ENCODE peak calls at places on chromosomes 3 and 15, in seven cellular contexts. M is stomach, P is heart left ventricle, J is Panc1, W is cardiac muscle cell, X is thoracic aorta, Q is esophagus muscularis mucosa. E is an unnamed sample. For H3K4me1, the result is how much of the 10 kb centered on the place peaks cover.

GRCh38 chr3:14319654-14320182 is 82.7 kb upstream of the SLC6A6 start:
- DNase-seq in M (peak), P (no peak), J (no peak), W (peak), X (no peak), Q (no peak), E (peak)

GRCh38 chr3:101266566-101266965 is 53.8 kb downstream of the IMPG2 start:
- DNase-seq in M (no peak), P (no peak), J (no peak), W (no peak), X (no peak), Q (no peak), E (no peak)

GRCh38 chr15:72599855-72600464 is 54.5 kb upstream of the GOLGA6B start:
- DNase-seq in M (no peak), P (no peak), J (peak), W (peak), X (no peak), Q (no peak), E (no peak)

GRCh38 chr3:127090218-127091160 is 102.4 kb upstream of the PRR23E start:
- DNase-seq in M (no peak), P (peak), J (no peak), W (no peak), X (no peak), Q (no peak), E (no peak)

GRCh38 chr15:49046113-49046883 is at the start of gene SECISBP2L:
- DNase-seq in M (peak), P (peak), J (peak), W (peak), X (peak), Q (peak), E (peak)

GRCh38 chr3:16463914-16464313 is 49.6 kb downstream of the RFTN1 start:
- DNase-seq in M (no peak), P (no peak), J (no peak), W (no peak), X (no peak), Q (no peak), E (no peak)

GRCh38 chr3:49878686-49879085 is 9.0 kb upstream of the CAMKV start:
- DNase-seq in M (no peak), P (no peak), J (no peak), W (no peak), X (no peak), Q (no peak), E (no peak)

GRCh38 chr3:52841211-52841980 is 6.6 kb upstream of the MUSTN1 start:
- DNase-seq in M (no peak), P (peak), J (no peak), W (no peak), X (no peak), Q (no peak), E (no peak)

GRCh38 chr15:51866751-51867150 is 37.3 kb downstream of the TMOD3 start:
- DNase-seq in M (no peak), P (no peak), J (no peak), W (no peak), X (no peak), Q (no peak), E (no peak)

GRCh38 chr3:178083906-178084823 is 452.1 kb upstream of the KCNMB2 start:
- DNase-seq in M (no peak), P (no peak), J (no peak), W (peak), X (no peak), Q (no peak), E (no peak)

GRCh38 chr3:101803152-101803782 is 24.3 kb downstream of the NXPE3 start:
- DNase-seq in M (peak), P (no peak), J (no peak), W (peak), X (no peak), Q (no peak), E (no peak)

GRCh38 chr3:20990896-20991295 is 760.1 kb downstream of the ZNF385D start:
- DNase-seq in M (no peak), P (no peak), J (no peak), W (no peak), X (no peak), Q (no peak), E (no peak)

GRCh38 chr15:78322243-78322642 is 17.9 kb upstream of the CRABP1 start:
- DNase-seq in M (no peak), P (no peak), J (no peak), W (no peak), X (no peak), Q (no peak), E (no peak)

GRCh38 chr15:68370768-68371151 is 61.2 kb downstream of the ITGA11 start:
- DNase-seq in M (no peak), P (no peak), J (no peak), W (no peak), X (no peak), Q (no peak), E (no peak)

GRCh38 chr3:45890405-45890804 is 4.1 kb downstream of the CCR9 start:
- DNase-seq in M (no peak), P (no peak), J (no peak), W (peak), X (no peak), Q (no peak), E (no peak)

GRCh38 chr15:65421360-65422215 is 1.2 kb downstream of the IGDCC4 start:
- DNase-seq in M (no peak), P (no peak), J (no peak), W (peak), X (no peak), Q (no peak), E (no peak)

GRCh38 chr15:83284563-83285283 is at the start of gene BNC1:
- DNase-seq in M (no peak), P (no peak), J (no peak), W (peak), X (no peak), Q (peak), E (peak)

GRCh38 chr3:58164916-58165821 is 45.6 kb downstream of the DNASE1L3 start:
- DNase-seq in M (peak), P (no peak), J (no peak), W (peak), X (no peak), Q (no peak), E (no peak)

GRCh38 chr15:76155742-76156141 is 96.0 kb downstream of the TMEM266 start:
- DNase-seq in M (no peak), P (no peak), J (no peak), W (no peak), X (no peak), Q (no peak), E (no peak)

GRCh38 chr3:76044601-76045600 is 259.6 kb upstream of the ZNF717 start:
- DNase-seq in M (peak), P (no peak), J (no peak), W (peak), X (no peak), Q (no peak), E (no peak)

GRCh38 chr3:104005815-104006214 is 1360.9 kb upstream of the ALCAM start:
- DNase-seq in M (no peak), P (no peak), J (no peak), W (no peak), X (no peak), Q (no peak), E (peak)

GRCh38 chr3:15102256-15102655 is 3.3 kb upstream of the RBSN start:
- DNase-seq in M (peak), P (peak), J (no peak), W (no peak), X (peak), Q (no peak), E (no peak)

GRCh38 chr3:165195628-165196576 is at the start of gene SLITRK3:
- DNase-seq in M (no peak), P (no peak), J (no peak), W (peak), X (no peak), Q (no peak), E (no peak)

GRCh38 chr3:184241447-184242296 is 7.1 kb downstream of the ALG3 start:
- DNase-seq in M (peak), P (peak), J (no peak), W (peak), X (no peak), Q (no peak), E (no peak)

GRCh38 chr3:107208100-107208499 is 169.1 kb upstream of the CCDC54 start:
- DNase-seq in M (no peak), P (no peak), J (no peak), W (peak), X (no peak), Q (no peak), E (peak)

GRCh38 chr3:159619341-159619885 is 369.2 kb upstream of the IL12A start:
- DNase-seq in M (no peak), P (no peak), J (no peak), W (peak), X (no peak), Q (no peak), E (no peak)

GRCh38 chr3:101851833-101852232 is 2.5 kb downstream of the NFKBIZ start:
- DNase-seq in M (no peak), P (no peak), J (no peak), W (no peak), X (no peak), Q (no peak), E (no peak)

GRCh38 chr3:62676686-62677271 is 198.4 kb downstream of the CADPS start:
- DNase-seq in M (no peak), P (no peak), J (no peak), W (no peak), X (no peak), Q (no peak), E (no peak)

GRCh38 chr3:177820683-177821316 is 623.5 kb upstream of the TBL1XR1 start:
- DNase-seq in M (no peak), P (no peak), J (no peak), W (no peak), X (no peak), Q (no peak), E (no peak)

GRCh38 chr3:128720891-128721290 is 5.1 kb upstream of the RAB7A start:
- DNase-seq in M (no peak), P (no peak), J (no peak), W (no peak), X (no peak), Q (no peak), E (no peak)

GRCh38 chr3:16124636-16125035 is 49.8 kb upstream of the GALNT15 start:
- DNase-seq in M (no peak), P (no peak), J (no peak), W (no peak), X (no peak), Q (no peak), E (peak)

GRCh38 chr3:187987919-187988318 is 166.0 kb upstream of the LPP start:
- DNase-seq in M (no peak), P (no peak), J (no peak), W (no peak), X (no peak), Q (no peak), E (no peak)
- H3K4me1 ChIP-seq in M (under half), P (under half), J (under half), W (under half), X (under half), Q (under half), E (under half)

DNA sequence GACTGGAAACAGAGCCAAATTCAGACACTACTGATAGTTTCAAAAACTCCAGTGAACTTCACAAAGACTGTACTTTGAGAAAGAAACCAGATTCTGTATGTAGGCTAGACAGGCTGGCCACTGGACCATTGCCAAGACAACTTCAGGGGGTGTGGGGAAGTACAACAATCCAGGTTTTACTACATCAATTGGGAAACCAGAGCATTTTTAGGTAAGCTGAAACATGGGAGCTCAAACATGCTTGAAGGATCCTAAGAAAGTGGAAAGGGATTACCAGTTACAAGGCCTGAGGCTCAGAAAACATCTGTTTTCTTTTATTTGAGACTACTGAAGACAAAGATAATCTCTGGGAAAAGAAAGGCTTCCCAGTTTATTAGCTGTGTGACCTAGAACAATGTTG is 26.9 kb upstream of the ZNF280D start:
- DNase-seq in M (no peak), P (no peak), J (no peak), W (no peak), X (no peak), Q (no peak), E (peak)
- H3K27ac ChIP-seq in M (no peak), P (no peak), J (no peak), W (no peak), X (no peak), Q (peak), E (no peak)

GRCh38 chr3:4981688-4982494 is 2.7 kb downstream of the BHLHE40 start:
- DNase-seq in M (no peak), P (no peak), J (no peak), W (no peak), X (no peak), Q (no peak), E (peak)
- TF ChIP-seq CTCF in M (peak), P (peak), J (no peak), W (peak), X (peak), Q (peak), E (peak)

GRCh38 chr15:101533371-101534140 is 44.0 kb upstream of the PCSK6 start:
- DNase-seq in M (no peak), P (no peak), J (no peak), W (no peak), X (no peak), Q (peak), E (no peak)

GRCh38 chr15:101532865-101533264 is 43.4 kb upstream of the PCSK6 start:
- DNase-seq in M (no peak), P (no peak), J (no peak), W (no peak), X (no peak), Q (peak), E (no peak)

GRCh38 chr15:101535170-101535902 is 45.8 kb upstream of the PCSK6 start:
- DNase-seq in M (no peak), P (no peak), J (no peak), W (no peak), X (no peak), Q (peak), E (no peak)

GRCh38 chr15:101536166-101536874 is 46.8 kb upstream of the PCSK6 start:
- DNase-seq in M (no peak), P (no peak), J (no peak), W (no peak), X (no peak), Q (peak), E (no peak)

GRCh38 chr15:101534376-101534970 is 45.0 kb upstream of the PCSK6 start:
- DNase-seq in M (no peak), P (no peak), J (no peak), W (no peak), X (no peak), Q (peak), E (no peak)
- H3K4me1 ChIP-seq in M (under half), P (under half), J (under half), W (under half), X (under half), Q (under half), E (under half)

DNA sequence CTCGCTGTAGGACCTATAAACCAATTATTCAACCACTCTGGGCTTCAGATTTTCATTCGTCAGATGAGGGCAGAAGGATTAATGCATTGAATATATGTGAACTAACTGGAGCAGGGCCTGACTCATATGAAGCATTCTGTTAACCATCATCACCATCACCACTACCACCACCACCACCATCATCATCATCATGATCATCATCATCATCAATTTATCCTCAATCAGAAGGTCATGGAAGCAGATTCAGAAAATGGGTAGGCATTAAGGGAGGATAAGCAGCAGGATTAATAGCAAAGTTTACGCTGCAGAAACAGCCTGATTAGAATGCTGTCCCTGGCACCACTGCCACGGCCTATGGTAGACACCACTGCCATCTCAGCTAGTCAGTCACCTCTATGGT is 407.5 kb upstream of the THBS1 start:
- DNase-seq in M (no peak), P (no peak), J (no peak), W (no peak), X (no peak), Q (no peak), E (no peak)
- H3K27ac ChIP-seq in M (peak), P (no peak), J (no peak), W (no peak), X (no peak), Q (peak), E (peak)

GRCh38 chr3:31695280-31696008 is 162.7 kb downstream of the STT3B start:
- DNase-seq in M (peak), P (no peak), J (no peak), W (peak), X (no peak), Q (no peak), E (no peak)
- TF ChIP-seq CTCF in M (no peak), P (no peak), J (peak), W (peak), X (peak), Q (no peak), E (peak)

DNA sequence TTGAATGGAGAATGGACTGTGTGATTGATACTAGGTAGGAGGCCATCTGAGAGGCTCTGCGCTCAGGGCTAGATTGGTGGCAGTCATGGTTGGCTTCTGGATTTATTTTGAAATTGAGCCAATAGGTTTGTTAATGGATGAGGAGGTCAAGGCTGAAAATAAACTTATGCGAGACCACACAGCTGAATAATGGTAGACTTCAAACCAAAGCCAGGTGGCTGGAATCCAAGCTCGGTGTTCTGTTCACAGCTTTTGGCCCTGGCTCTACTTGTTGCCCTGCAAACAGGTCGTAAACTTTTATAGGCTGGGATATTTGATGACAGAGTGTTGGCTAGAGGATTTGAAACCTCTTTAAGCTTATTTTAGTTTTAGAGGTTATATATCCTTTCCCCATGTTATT is 160.4 kb downstream of the CHL1 start:
- DNase-seq in M (no peak), P (no peak), J (no peak), W (no peak), X (no peak), Q (no peak), E (no peak)
- H3K4me1 ChIP-seq in M (under half), P (under half), J (under half), W (under half), X (under half), Q (under half), E (under half)

GRCh38 chr3:157110761-157111238 is 49.1 kb downstream of the CCNL1 start:
- DNase-seq in M (no peak), P (no peak), J (no peak), W (peak), X (no peak), Q (no peak), E (no peak)

GRCh38 chr3:157112536-157112935 is 47.4 kb downstream of the CCNL1 start:
- DNase-seq in M (no peak), P (no peak), J (no peak), W (no peak), X (no peak), Q (no peak), E (no peak)

GRCh38 chr3:157113832-157114505 is 46.0 kb downstream of the CCNL1 start:
- DNase-seq in M (no peak), P (no peak), J (no peak), W (no peak), X (no peak), Q (no peak), E (no peak)

GRCh38 chr3:157109267-157110141 is 50.4 kb downstream of the CCNL1 start:
- DNase-seq in M (no peak), P (no peak), J (no peak), W (peak), X (no peak), Q (no peak), E (no peak)

DNA sequence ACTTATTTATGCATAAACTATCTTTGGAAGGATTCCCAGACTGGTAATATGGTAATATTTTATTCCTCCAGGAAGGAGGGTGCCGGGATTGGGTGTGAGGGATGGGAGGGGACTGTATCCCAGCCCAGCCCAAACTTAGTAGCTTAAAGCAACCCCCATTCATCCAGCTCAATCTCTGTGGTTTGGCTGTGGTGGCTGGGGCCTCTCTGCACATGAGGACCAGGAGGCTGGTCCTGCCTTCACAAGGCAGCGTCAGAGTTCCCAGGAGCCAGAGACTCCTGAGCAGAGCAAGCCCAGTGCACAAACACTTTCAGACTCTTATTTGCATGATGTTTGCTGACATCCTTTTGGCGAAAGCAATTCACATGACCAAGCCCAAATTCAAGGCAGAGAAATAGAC is 48.4 kb downstream of the CCNL1 start:
- DNase-seq in M (no peak), P (no peak), J (no peak), W (no peak), X (no peak), Q (no peak), E (no peak)
- H3K27ac ChIP-seq in M (no peak), P (peak), J (no peak), W (peak), X (no peak), Q (no peak), E (peak)

E was measured in foreskin keratinocyte.